ENCODE peak calls at places on chromosome 17, in five cellular contexts. E, W, D, L and X are unnamed samples.
A peak's percentile ranks its signal among the peaks of the same experiment; 100 is the strongest.

GRCh38 chr17:16349461-16349860 is 3.8 kb downstream of the CENPV start:
- DNase-seq in E (no peak), W (no peak), D (no peak), L (no peak), X (no peak)

GRCh38 chr17:80940171-80941123 is 51.2 kb upstream of the CHMP6 start:
- DNase-seq in E (no peak), W (peak; percentile 59), D (no peak), L (no peak), X (peak; percentile 70)

GRCh38 chr17:40541060-40541872 is 24.0 kb downstream of the CCR7 start:
- DNase-seq in E (no peak), W (peak; percentile 71), D (peak; percentile 87), L (no peak), X (peak; percentile 50)

GRCh38 chr17:29576214-29577008 is 7.9 kb downstream of the TP53I13 start:
- DNase-seq in E (no peak), W (no peak), D (no peak), L (no peak), X (no peak)

GRCh38 chr17:7139400-7139799 is 24.8 kb upstream of the ASGR2 start:
- DNase-seq in E (no peak), W (no peak), D (no peak), L (no peak), X (no peak)

GRCh38 chr17:64599187-64599676 is 62.9 kb downstream of the SMURF2 start:
- DNase-seq in E (no peak), W (no peak), D (peak; percentile 44), L (peak; percentile 33), X (no peak)

GRCh38 chr17:40552806-40553693 is 12.2 kb downstream of the CCR7 start:
- DNase-seq in E (no peak), W (peak; percentile 77), D (no peak), L (peak; percentile 17), X (peak; percentile 14)

GRCh38 chr17:57004944-57005579 is 27.1 kb downstream of the SCPEP1 start:
- DNase-seq in E (no peak), W (no peak), D (no peak), L (no peak), X (no peak)

GRCh38 chr17:43434902-43435319 is 36.1 kb downstream of the ARL4D start:
- DNase-seq in E (no peak), W (no peak), D (no peak), L (no peak), X (no peak)

GRCh38 chr17:61411944-61412859 is 12.6 kb downstream of the TBX2 start:
- DNase-seq in E (no peak), W (peak; percentile 94), D (peak; percentile 73), L (peak; percentile 74), X (peak; percentile 91)

GRCh38 chr17:42072323-42073187 is 22.2 kb upstream of the C17orf113 start:
- DNase-seq in E (no peak), W (no peak), D (no peak), L (no peak), X (no peak)

GRCh38 chr17:48510381-48510760 is 20.4 kb downstream of the HOXB1 start:
- DNase-seq in E (no peak), W (no peak), D (no peak), L (no peak), X (no peak)

GRCh38 chr17:43974541-43975315 is 21.0 kb upstream of the PYY start:
- DNase-seq in E (no peak), W (no peak), D (no peak), L (no peak), X (no peak)

GRCh38 chr17:32503251-32504165 is 16.7 kb downstream of the CDK5R1 start:
- DNase-seq in E (no peak), W (peak; percentile 37), D (peak; percentile 66), L (no peak), X (no peak)

GRCh38 chr17:34386925-34387550 is 24.0 kb upstream of the CCL1 start:
- DNase-seq in E (no peak), W (no peak), D (no peak), L (no peak), X (no peak)

GRCh38 chr17:82338858-82339633 is 5.5 kb upstream of the SECTM1 start:
- DNase-seq in E (no peak), W (peak; percentile 77), D (no peak), L (no peak), X (peak; percentile 80)

GRCh38 chr17:7343250-7343649 is 6.9 kb downstream of the ACAP1 start:
- DNase-seq in E (no peak), W (no peak), D (no peak), L (no peak), X (peak; percentile 61)

GRCh38 chr17:57429966-57430365 is 173.6 kb downstream of the MSI2 start:
- DNase-seq in E (no peak), W (no peak), D (no peak), L (no peak), X (no peak)

GRCh38 chr17:39485555-39485954 is 24.3 kb downstream of the CDK12 start:
- DNase-seq in E (peak; percentile 89), W (peak; percentile 38), D (no peak), L (no peak), X (no peak)

GRCh38 chr17:42180411-42180921 is 476 bp downstream of the KCNH4 start:
- DNase-seq in E (no peak), W (no peak), D (no peak), L (no peak), X (no peak)

GRCh38 chr17:44077595-44077909 is 7.0 kb downstream of the G6PC3 start:
- DNase-seq in E (no peak), W (no peak), D (no peak), L (no peak), X (no peak)

GRCh38 chr17:3935140-3935542 is 18.9 kb upstream of the P2RX1 start:
- DNase-seq in E (no peak), W (no peak), D (no peak), L (peak; percentile 80), X (no peak)

GRCh38 chr17:79005063-79005861 is 4.3 kb downstream of the CANT1 start:
- DNase-seq in E (no peak), W (peak; percentile 61), D (no peak), L (peak; percentile 59), X (no peak)

GRCh38 chr17:19386974-19387920 is at the start of gene MFAP4:
- DNase-seq in E (peak; percentile 65), W (peak; percentile 91), D (no peak), L (no peak), X (no peak)

GRCh38 chr17:39800540-39800939 is 62.8 kb downstream of the GRB7 start:
- DNase-seq in E (no peak), W (no peak), D (peak; percentile 79), L (no peak), X (no peak)

GRCh38 chr17:68909066-68909465 is 46.1 kb downstream of the ABCA8 start:
- DNase-seq in E (peak; percentile 89), W (no peak), D (no peak), L (peak; percentile 40), X (peak; percentile 65)

GRCh38 chr17:76054112-76054476 is 18.2 kb downstream of the SRP68 start:
- DNase-seq in E (no peak), W (no peak), D (no peak), L (no peak), X (no peak)

GRCh38 chr17:51860934-51861561 is 297.5 kb downstream of the CA10 start:
- DNase-seq in E (no peak), W (no peak), D (no peak), L (no peak), X (no peak)

GRCh38 chr17:72255481-72255880 is 134.7 kb downstream of the SOX9 start:
- DNase-seq in E (no peak), W (no peak), D (no peak), L (no peak), X (no peak)

GRCh38 chr17:59431606-59432005 is 100.2 kb downstream of the YPEL2 start:
- DNase-seq in E (no peak), W (no peak), D (no peak), L (no peak), X (no peak)

GRCh38 chr17:2213291-2213960 is 90.2 kb downstream of the SMG6 start:
- DNase-seq in E (no peak), W (no peak), D (no peak), L (no peak), X (no peak)

GRCh38 chr17:49076575-49077384 is 55.8 kb upstream of the B4GALNT2 start:
- DNase-seq in E (peak; percentile 67), W (no peak), D (no peak), L (no peak), X (no peak)

GRCh38 chr17:71342726-71343125 is 778.1 kb upstream of the SOX9 start:
- DNase-seq in E (no peak), W (no peak), D (no peak), L (no peak), X (no peak)

GRCh38 chr17:29197516-29198272 is 17.5 kb upstream of the MYO18A start:
- DNase-seq in E (no peak), W (no peak), D (no peak), L (no peak), X (no peak)

GRCh38 chr17:81481011-81481799 is 31.4 kb downstream of the ACTG1 start:
- DNase-seq in E (no peak), W (peak; percentile 89), D (peak; percentile 51), L (no peak), X (peak; percentile 60)

GRCh38 chr17:42002175-42002791 is 15.0 kb downstream of the DNAJC7 start:
- DNase-seq in E (no peak), W (no peak), D (no peak), L (no peak), X (no peak)

GRCh38 chr17:57464191-57464864 is 208.0 kb downstream of the MSI2 start:
- DNase-seq in E (no peak), W (no peak), D (no peak), L (no peak), X (no peak)

GRCh38 chr17:35256629-35257028 is 13.8 kb downstream of the SLFN5 start:
- DNase-seq in E (no peak), W (no peak), D (no peak), L (no peak), X (no peak)